ENCODE peak calls at places on chromosomes 5 and 9, in nine cellular contexts. R is uterus, C is sigmoid colon, D is GM12878, B is heart left ventricle, Y is HepG2, K is esophagus squamous epithelium, M is A549, J is IMR-90. L is an unnamed sample.

GRCh38 chr5:138504799-138505198 is 38.2 kb downstream of the ETF1 start:
- DNase-seq in R (no peak), C (peak), D (no peak), B (peak), Y (no peak), K (no peak), M (no peak), J (no peak), L (no peak)

GRCh38 chr5:157690690-157691433 is 19.5 kb downstream of the C5orf52 start:
- DNase-seq in R (no peak), C (no peak), D (no peak), B (no peak), Y (no peak), K (no peak), M (no peak), J (no peak), L (no peak)

GRCh38 chr9:36006541-36006940 is 30.2 kb upstream of the RECK start:
- DNase-seq in R (no peak), C (no peak), D (no peak), B (no peak), Y (peak), K (no peak), M (no peak), J (no peak), L (no peak)

GRCh38 chr9:121735065-121735791 is 83.8 kb downstream of the DAB2IP start:
- DNase-seq in R (no peak), C (no peak), D (no peak), B (no peak), Y (peak), K (no peak), M (peak), J (peak), L (no peak)

GRCh38 chr5:891837-892389 is 688 bp downstream of the BRD9 start:
- DNase-seq in R (no peak), C (no peak), D (no peak), B (no peak), Y (no peak), K (no peak), M (no peak), J (peak), L (peak)

GRCh38 chr9:117368684-117369230 is 46.1 kb downstream of the ASTN2 start:
- DNase-seq in R (no peak), C (no peak), D (no peak), B (no peak), Y (no peak), K (no peak), M (no peak), J (no peak), L (no peak)

GRCh38 chr9:137486545-137487453 is 27.7 kb upstream of the NSMF start:
- DNase-seq in R (no peak), C (peak), D (no peak), B (no peak), Y (no peak), K (no peak), M (no peak), J (no peak), L (peak)

GRCh38 chr5:107917983-107918382 is 247.2 kb upstream of the EFNA5 start:
- DNase-seq in R (no peak), C (no peak), D (no peak), B (no peak), Y (no peak), K (no peak), M (no peak), J (no peak), L (no peak)

GRCh38 chr5:149030838-149031397 is 31.9 kb downstream of the SH3TC2 start:
- DNase-seq in R (no peak), C (no peak), D (no peak), B (no peak), Y (no peak), K (no peak), M (no peak), J (no peak), L (no peak)

GRCh38 chr9:95078934-95079333 is 238.6 kb downstream of the FANCC start:
- DNase-seq in R (no peak), C (peak), D (no peak), B (no peak), Y (no peak), K (no peak), M (no peak), J (no peak), L (no peak)

GRCh38 chr9:120935383-120935857 is 8.8 kb upstream of the TRAF1 start:
- DNase-seq in R (peak), C (peak), D (no peak), B (peak), Y (no peak), K (peak), M (peak), J (peak), L (peak)

GRCh38 chr9:93580654-93581380 is 4.4 kb downstream of the PHF2 start:
- DNase-seq in R (no peak), C (no peak), D (no peak), B (no peak), Y (peak), K (no peak), M (no peak), J (no peak), L (peak)

GRCh38 chr5:132456553-132457361 is 33.8 kb downstream of the IRF1 start:
- DNase-seq in R (no peak), C (no peak), D (peak), B (peak), Y (no peak), K (no peak), M (no peak), J (no peak), L (peak)

DNA sequence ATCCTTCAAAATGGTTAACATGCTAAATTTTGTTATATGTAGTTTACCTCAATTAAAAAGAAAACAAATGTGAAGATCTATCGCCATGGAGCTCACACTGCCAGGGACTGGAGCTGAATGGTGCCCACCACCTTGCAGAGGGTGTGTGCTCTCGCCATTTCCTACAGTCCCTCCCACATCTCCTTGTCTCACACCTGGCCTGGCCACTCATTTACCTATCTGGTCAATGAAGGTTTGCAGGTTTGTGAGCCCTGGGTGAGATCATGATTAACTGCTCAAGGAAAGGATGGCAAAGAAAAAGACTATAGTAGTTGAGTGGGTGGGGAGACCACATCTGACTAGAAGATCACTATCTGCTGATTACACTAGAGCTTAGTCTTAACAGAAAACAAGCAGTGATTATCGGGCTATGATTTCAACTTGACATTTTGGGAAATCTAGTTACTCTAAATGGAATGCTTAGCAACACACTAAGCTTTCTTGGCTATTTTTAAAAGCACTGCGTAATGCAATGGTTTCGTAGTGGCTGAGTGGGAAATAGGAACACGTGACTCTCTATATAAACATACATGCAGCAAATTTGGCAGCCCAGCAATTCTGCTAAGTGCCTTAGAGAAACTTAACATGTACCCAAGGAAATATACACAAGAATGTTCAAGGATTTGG is 27.3 kb downstream of the PUM3 start:
- DNase-seq in R (no peak), C (peak), D (no peak), B (peak), Y (no peak), K (no peak), M (no peak), J (peak), L (no peak)
- H3K27ac ChIP-seq in R (no peak), C (peak), D (no peak), B (peak), Y (no peak), K (peak), M (peak), J (peak), L (peak)

DNA sequence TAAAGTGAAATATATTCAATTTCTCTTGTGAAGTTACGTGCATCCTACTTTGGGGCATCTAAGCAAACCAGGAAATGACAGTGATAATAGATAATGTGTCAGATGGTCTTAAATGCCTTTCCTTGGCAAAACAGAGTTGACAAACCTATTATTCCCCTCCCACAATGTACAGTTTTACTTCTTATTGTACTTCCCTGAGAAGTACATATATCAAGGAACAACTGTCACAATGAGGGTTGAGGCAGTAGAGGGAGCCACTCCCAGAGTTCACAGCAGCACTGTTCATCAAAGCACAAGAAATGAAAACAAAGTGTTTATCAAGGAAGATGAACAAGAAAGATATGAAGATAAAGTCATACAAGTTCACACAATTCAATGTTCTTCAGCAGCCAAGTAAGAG is 41.1 kb downstream of the ELAVL2 start:
- DNase-seq in R (no peak), C (no peak), D (no peak), B (no peak), Y (no peak), K (no peak), M (no peak), J (no peak), L (no peak)
- TF ChIP-seq CTCF in R (no peak), C (no peak), D (no peak), B (no peak), Y (no peak), K (no peak), M (no peak), J (no peak), L (no peak)

DNA sequence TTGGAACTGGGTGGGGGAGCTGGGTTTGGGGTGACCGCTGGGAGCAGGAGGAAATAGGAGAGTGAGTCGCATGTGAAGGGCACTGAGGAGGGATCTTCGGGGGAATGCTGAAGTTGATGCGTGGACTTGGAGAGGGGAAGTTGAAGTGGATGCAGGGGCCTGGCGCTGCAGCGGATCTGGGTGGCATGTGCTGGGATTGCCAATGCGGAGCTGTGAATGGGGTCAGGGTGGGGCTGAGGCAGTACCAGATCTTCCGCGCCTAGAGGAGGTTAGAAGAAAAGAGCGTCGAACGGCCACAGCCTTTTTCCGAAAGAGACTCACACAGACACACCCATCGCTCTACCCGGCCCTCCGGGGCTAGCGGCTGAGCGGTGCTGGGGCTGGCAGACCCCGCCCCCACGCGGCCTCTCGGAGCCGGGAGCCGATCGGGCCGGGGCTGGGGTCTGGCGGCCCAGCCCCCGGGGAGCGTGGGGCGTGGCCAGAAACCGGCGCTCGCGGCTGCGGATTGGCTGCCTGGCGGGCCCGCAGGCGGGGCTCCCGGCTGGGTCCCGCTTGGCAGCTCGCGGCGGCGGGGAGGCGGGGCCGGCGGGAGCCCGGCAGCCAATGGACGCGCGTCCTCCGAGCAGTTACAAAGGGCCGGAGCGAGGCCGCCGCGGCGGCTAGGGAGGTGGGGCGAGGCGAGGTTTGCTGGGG is at the start of gene TGFBR1:
- DNase-seq in R (peak), C (peak), D (peak), B (peak), Y (peak), K (peak), M (peak), J (peak), L (peak)
- TF ChIP-seq POLR2A in R (peak), C (peak), D (no peak), B (peak), Y (no peak), K (no peak), M (no peak), J (peak), L (peak)

GRCh38 chr9:134491436-134491835 is 150.2 kb upstream of the COL5A1 start:
- DNase-seq in R (no peak), C (peak), D (no peak), B (no peak), Y (no peak), K (no peak), M (no peak), J (no peak), L (no peak)
- H3K27ac ChIP-seq in R (peak), C (no peak), D (no peak), B (no peak), Y (no peak), K (peak), M (no peak), J (peak), L (no peak)

GRCh38 chr5:42992035-42992570 is 48.0 kb downstream of the ANXA2R start:
- DNase-seq in R (peak), C (peak), D (no peak), B (peak), Y (peak), K (peak), M (peak), J (peak), L (peak)

GRCh38 chr5:42991477-42992034 is 48.6 kb downstream of the ANXA2R start:
- DNase-seq in R (no peak), C (no peak), D (no peak), B (no peak), Y (no peak), K (no peak), M (no peak), J (peak), L (peak)

GRCh38 chr5:42994285-42995151 is 45.6 kb downstream of the ANXA2R start:
- DNase-seq in R (peak), C (peak), D (no peak), B (peak), Y (peak), K (peak), M (peak), J (peak), L (peak)

GRCh38 chr5:42993516-42994284 is 46.4 kb downstream of the ANXA2R start:
- DNase-seq in R (no peak), C (no peak), D (no peak), B (peak), Y (no peak), K (peak), M (peak), J (peak), L (no peak)

GRCh38 chr5:42995152-42995751 is 44.9 kb downstream of the ANXA2R start:
- DNase-seq in R (no peak), C (no peak), D (no peak), B (no peak), Y (no peak), K (no peak), M (no peak), J (peak), L (no peak)
- TF ChIP-seq CTCF in R (no peak), C (no peak), D (no peak), B (no peak), Y (no peak), K (no peak), M (peak), J (no peak), L (no peak)

GRCh38 chr9:70110194-70111041 is 66.8 kb downstream of the MAMDC2 start:
- DNase-seq in R (no peak), C (no peak), D (no peak), B (no peak), Y (no peak), K (no peak), M (no peak), J (peak), L (no peak)
- TF ChIP-seq POLR2A in R (no peak), C (no peak), D (no peak), B (no peak), Y (no peak), K (no peak), M (no peak), J (no peak), L (no peak)

DNA sequence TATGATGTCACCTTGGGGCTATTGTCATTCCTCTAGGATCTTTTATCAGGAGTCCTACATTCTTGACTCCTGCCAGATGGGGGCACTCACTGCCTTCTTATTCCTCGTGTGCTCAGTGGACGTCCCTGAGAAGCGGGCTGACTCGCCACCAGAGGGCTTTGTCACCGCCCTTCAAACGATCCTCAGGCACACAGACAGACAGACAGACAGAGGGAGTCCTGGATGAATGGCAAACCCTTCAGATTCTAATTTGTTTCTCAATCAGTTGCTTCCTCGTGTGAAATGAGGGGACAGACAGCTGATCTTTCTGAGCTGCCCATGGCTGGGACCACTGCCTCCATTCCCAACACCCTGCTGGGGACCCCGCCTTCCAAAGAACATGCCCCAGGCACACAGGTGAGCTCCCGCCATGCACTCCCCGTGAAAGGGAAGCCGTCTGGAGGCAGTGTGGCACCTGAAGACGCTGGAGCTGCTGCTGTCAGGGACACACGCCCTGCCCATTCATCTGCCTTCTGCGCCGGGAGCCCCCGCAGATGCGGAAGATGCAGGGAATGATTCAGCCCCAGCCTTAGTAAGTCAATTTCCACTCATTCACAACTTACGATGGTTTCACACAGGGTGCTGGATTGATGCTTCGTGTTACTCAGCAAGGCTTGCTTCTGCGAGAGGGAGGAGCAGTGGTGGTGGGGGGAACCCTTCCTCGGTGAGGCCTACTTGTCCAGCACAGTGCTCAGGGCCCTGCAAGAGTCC is 24.9 kb upstream of the SH3PXD2B start:
- DNase-seq in R (peak), C (peak), D (peak), B (peak), Y (peak), K (no peak), M (peak), J (peak), L (peak)
- H3K27ac ChIP-seq in R (peak), C (peak), D (no peak), B (peak), Y (no peak), K (no peak), M (no peak), J (no peak), L (no peak)

DNA sequence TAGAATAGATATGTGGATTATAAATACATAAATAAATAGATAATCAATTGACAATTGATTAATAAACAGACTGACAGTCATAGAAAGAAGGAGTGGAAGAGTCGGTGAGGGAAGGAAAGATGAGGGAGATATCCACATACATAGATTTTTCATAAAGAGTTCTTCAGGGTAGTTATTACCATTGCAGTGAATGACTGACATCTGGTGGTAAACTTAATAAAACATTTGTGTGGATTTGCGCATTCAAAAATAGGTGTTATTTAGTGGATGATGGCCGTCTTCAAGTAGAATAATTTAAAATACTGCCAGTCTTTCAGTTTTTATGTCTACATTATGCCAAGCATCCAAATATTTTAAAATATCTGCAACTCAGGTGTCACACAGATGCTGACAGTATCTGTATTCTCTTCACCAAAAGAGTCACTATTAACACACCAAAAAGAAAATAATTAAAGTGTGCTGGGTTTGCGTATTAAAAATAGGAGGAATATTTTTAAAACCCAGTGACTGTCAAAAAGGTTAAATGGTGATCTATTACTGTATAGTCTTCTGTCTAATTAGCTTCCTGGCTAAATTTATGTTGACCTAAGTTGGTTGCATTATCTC is 78.8 kb downstream of the GIN1 start:
- DNase-seq in R (no peak), C (no peak), D (no peak), B (no peak), Y (peak), K (no peak), M (peak), J (peak), L (no peak)
- TF ChIP-seq CTCF in R (peak), C (no peak), D (peak), B (peak), Y (peak), K (peak), M (peak), J (peak), L (peak)

DNA sequence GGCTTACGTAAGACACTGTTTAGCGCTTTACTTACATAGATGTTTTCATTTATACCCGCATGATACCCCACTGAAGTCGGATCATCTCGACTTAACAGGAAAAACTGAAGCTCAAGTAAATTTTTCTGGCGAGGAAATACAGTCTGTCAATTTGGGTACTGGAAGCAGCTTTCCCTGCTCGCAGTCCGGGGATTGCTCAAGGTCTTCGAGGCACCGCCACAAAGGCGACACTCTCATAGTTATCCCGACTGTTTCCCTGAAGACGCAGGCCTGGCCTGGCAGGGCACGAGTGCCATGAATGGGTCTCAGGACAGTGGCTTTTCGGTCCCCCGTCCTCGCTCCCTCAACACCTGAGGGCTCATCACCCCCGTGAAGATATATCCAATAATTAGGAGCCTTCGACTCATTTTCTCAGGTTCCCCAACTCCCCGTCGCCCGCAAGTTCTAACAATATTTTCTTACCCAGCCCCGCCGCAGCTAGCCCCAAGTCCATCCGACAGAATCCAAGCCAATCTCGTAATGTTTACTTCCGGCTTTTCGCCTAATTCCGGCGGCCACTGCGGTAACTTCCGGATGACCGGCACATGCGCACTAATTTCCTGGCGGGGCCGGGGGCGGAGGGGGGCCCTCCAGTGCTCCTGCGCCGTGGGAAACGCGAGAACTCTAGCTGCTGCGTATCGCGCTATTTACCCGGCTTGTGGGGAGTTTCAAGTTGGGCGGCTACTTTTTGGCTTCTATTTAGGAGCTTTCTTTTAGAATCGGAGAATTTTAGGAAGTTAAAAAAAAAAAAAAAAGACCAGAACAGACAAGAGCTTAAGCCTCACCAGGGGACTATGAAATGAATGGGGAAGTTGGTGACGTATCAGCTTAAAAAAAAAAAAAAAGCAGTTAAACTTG is at the start of gene SLU7:
- DNase-seq in R (peak), C (peak), D (peak), B (peak), Y (peak), K (peak), M (peak), J (peak), L (peak)
- TF ChIP-seq POLR2A in R (peak), C (peak), D (peak), B (no peak), Y (peak), K (no peak), M (peak), J (peak), L (peak)

L was measured in right lobe of liver.